ENCODE peak calls at places on chromosome 14, in six cellular contexts. C is T-cell, U is RPMI8226, F is astrocyte, M is Daoy, X is RPMI7951. A is an unnamed sample.

GRCh38 chr14:22994762-22995275 is 12.5 kb upstream of the AJUBA start:
- DNase-seq in X (peak; percentile 83), F (no peak), M (peak; percentile 48), U (peak; percentile 43), C (no peak), A (peak; percentile 48)

GRCh38 chr14:70981005-70981952 is 74.0 kb downstream of the PCNX1 start:
- DNase-seq in F (no peak), C (no peak), U (no peak), X (no peak), M (no peak), A (peak; percentile 15)

GRCh38 chr14:73717247-73717646 is 3.1 kb upstream of the PNMA1 start:
- DNase-seq in U (no peak), C (no peak), X (peak; percentile 40), F (no peak), M (no peak), A (peak; percentile 22)

GRCh38 chr14:92737206-92737605 is 11.2 kb downstream of the LGMN start:
- DNase-seq in M (no peak), F (no peak), X (no peak), C (peak; percentile 10), U (no peak), A (no peak)

GRCh38 chr14:53458368-53458814 is 305.3 kb upstream of the DDHD1 start:
- DNase-seq in C (no peak), X (peak; percentile 65), U (no peak), M (peak; percentile 52), F (peak; percentile 70), A (peak; percentile 77)

GRCh38 chr14:21852061-21852664 is 178.5 kb upstream of the OR4E1 start:
- DNase-seq in M (peak; percentile 63), F (no peak), U (peak; percentile 49), C (peak; percentile 58), X (peak; percentile 15), A (peak; percentile 20)

GRCh38 chr14:97878727-97879126 is 1081.5 kb downstream of the VRK1 start:
- DNase-seq in M (no peak), F (peak; percentile 67), C (peak; percentile 29), X (no peak), U (no peak), A (no peak)

GRCh38 chr14:29896354-29896768 is 31.3 kb downstream of the PRKD1 start:
- DNase-seq in F (no peak), U (no peak), C (no peak), X (no peak), M (no peak), A (no peak)